ENCODE peak calls at places on chromosome 17, in four cellular contexts. P, W, Z and H are unnamed samples.

GRCh38 chr17:43856141-43856540 is 9.2 kb downstream of the CD300LG start:
- DNase-seq in P (no peak), W (no peak), Z (no peak), H (no peak)

GRCh38 chr17:74632597-74632996 is 9.1 kb upstream of the CD300E start:
- DNase-seq in P (no peak), W (no peak), Z (no peak), H (no peak)

GRCh38 chr17:53687324-53687723 is 135.4 kb upstream of the KIF2B start:
- DNase-seq in P (no peak), W (no peak), Z (no peak), H (no peak)

GRCh38 chr17:40032322-40033320 is 17.4 kb downstream of the CSF3 start:
- DNase-seq in P (no peak), W (no peak), Z (no peak), H (no peak)

GRCh38 chr17:55487727-55488436 is 23.4 kb downstream of the SMIM36 start:
- DNase-seq in P (no peak), W (no peak), Z (peak; percentile 55), H (no peak)

GRCh38 chr17:57766307-57766943 is 21.3 kb upstream of the CCDC182 start:
- DNase-seq in P (no peak), W (no peak), Z (no peak), H (no peak)

GRCh38 chr17:74901353-74902145 is 8.1 kb upstream of the FADS6 start:
- DNase-seq in P (no peak), W (no peak), Z (no peak), H (no peak)

GRCh38 chr17:5234645-5235576 is at the start of gene SCIMP:
- DNase-seq in P (no peak), W (no peak), Z (no peak), H (no peak)

GRCh38 chr17:48326311-48326710 is 103.7 kb downstream of the SKAP1 start:
- DNase-seq in P (no peak), W (no peak), Z (no peak), H (no peak)

GRCh38 chr17:39863918-39864746 is at the start of gene IKZF3:
- DNase-seq in P (peak; percentile 78), W (peak; percentile 87), Z (peak; percentile 46), H (no peak)

GRCh38 chr17:32479074-32479617 is 7.6 kb upstream of the CDK5R1 start:
- DNase-seq in P (no peak), W (no peak), Z (no peak), H (no peak)

GRCh38 chr17:82596316-82596715 is 51.9 kb downstream of the WDR45B start:
- DNase-seq in P (peak; percentile 30), W (no peak), Z (no peak), H (no peak)

GRCh38 chr17:4520060-4520880 is 21.6 kb downstream of the SPNS2 start:
- DNase-seq in P (no peak), W (no peak), Z (no peak), H (no peak)

GRCh38 chr17:63431939-63432804 is 13.9 kb downstream of the CYB561 start:
- DNase-seq in P (peak; percentile 92), W (no peak), Z (peak; percentile 81), H (no peak)

GRCh38 chr17:4711671-4712111 is 1.3 kb downstream of the ARRB2 start:
- DNase-seq in P (no peak), W (no peak), Z (no peak), H (no peak)

GRCh38 chr17:15431201-15431600 is 36.2 kb downstream of the CDRT4 start:
- DNase-seq in P (no peak), W (no peak), Z (no peak), H (no peak)

GRCh38 chr17:82963104-82963950 is 116.1 kb upstream of the METRNL start:
- DNase-seq in P (peak; percentile 79), W (peak; percentile 78), Z (no peak), H (no peak)

GRCh38 chr17:66990047-66990446 is 25.5 kb downstream of the CACNG4 start:
- DNase-seq in P (no peak), W (no peak), Z (no peak), H (no peak)

GRCh38 chr17:44820631-44821196 is 9.4 kb downstream of the GJC1 start:
- DNase-seq in P (no peak), W (no peak), Z (peak; percentile 36), H (peak; percentile 98)

GRCh38 chr17:74778960-74779359 is 2.8 kb upstream of the NAT9 start:
- DNase-seq in P (no peak), W (no peak), Z (no peak), H (no peak)

GRCh38 chr17:50280801-50281441 is 6.7 kb downstream of the TMEM92 start:
- DNase-seq in P (peak; percentile 55), W (no peak), Z (no peak), H (no peak)

GRCh38 chr17:46044286-46044928 is 45.4 kb downstream of the STH start:
- DNase-seq in P (peak; percentile 70), W (no peak), Z (peak; percentile 83), H (peak; percentile 75)
- H3K36me3 ChIP-seq in P (peaks cover 69% of the 10 kb centered on the region), W (peaks cover 47% of the 10 kb centered on the region), Z (peaks cover 84% of the 10 kb centered on the region), H (peaks cover 47% of the 10 kb centered on the region)

DNA sequence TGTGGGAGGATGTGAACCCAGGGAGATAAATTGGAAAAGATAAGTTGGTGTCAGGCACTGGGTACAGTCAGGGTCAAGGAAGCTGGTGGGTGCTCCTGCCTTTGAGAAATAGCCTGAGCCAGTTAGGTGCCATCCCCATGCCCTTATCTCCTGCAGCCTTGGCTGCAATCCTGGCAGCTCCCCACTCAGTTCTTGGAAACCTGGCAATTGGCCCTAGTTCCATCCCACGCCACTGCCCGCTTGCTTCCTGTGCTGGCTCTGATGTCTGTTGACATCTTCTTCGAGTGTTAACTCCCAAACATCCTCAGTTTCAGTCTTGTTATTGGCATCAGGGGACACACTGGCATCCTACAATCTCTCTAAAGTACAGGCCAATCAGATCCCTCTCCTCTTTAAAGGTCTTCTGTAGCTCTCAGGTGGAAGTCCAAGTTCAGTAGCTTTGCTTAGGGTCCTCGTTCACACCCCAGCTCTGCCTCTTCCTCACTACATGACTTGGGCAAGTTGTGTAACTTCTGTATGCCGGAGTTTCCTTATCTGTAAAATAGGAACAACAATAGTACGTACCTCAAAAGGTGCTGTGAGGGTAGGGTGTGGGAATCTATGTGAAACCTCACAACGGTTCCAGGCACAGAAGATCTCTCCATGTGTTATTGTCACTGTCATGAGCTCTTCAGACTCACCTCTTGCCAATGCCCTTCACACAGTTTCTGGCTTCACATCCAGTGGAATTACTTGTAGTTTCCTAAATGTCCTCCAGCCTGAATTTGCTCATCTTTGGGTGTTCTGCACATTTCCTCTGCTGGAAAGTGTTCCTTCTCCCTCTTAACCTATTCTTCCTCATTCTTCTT is 13.5 kb upstream of the PRKAR1A start:
- DNase-seq in P (peak; percentile 29), W (no peak), Z (no peak), H (no peak)
- H3K4me1 ChIP-seq in P (peaks cover 6% of the 10 kb centered on the region), W (no peaks in the 10 kb centered on the region), Z (peaks cover 25% of the 10 kb centered on the region), H (no peaks in the 10 kb centered on the region)

GRCh38 chr17:11485336-11485735 is 112.9 kb upstream of the DNAH9 start:
- DNase-seq in P (no peak), W (peak; percentile 34), Z (no peak), H (no peak)
- TF ChIP-seq JUND in P (no peak), W (no peak), Z (no peak), H (no peak)

GRCh38 chr17:42136654-42137051 is 14.0 kb downstream of the HSPB9 start:
- DNase-seq in P (no peak), W (no peak), Z (no peak), H (no peak)
- H3K36me3 ChIP-seq in P (peaks cover 14% of the 10 kb centered on the region), W (no peaks in the 10 kb centered on the region), Z (peaks cover 44% of the 10 kb centered on the region), H (peaks cover 4% of the 10 kb centered on the region)

GRCh38 chr17:72122336-72122667 is 1.5 kb downstream of the SOX9 start:
- DNase-seq in P (no peak), W (no peak), Z (no peak), H (no peak)
- H3K4me1 ChIP-seq in P (peaks cover 45% of the 10 kb centered on the region), W (peaks cover 8% of the 10 kb centered on the region), Z (peaks cover 61% of the 10 kb centered on the region), H (peaks cover 39% of the 10 kb centered on the region)

GRCh38 chr17:10614536-10615155 is 42.5 kb downstream of the MYH3 start:
- DNase-seq in P (peak; percentile 69), W (peak; percentile 81), Z (peak; percentile 45), H (peak; percentile 42)
- TF ChIP-seq JUND in P (no peak), W (no peak), Z (no peak), H (no peak)

GRCh38 chr17:81561494-81561885 is 9.3 kb upstream of the FAAP100 start:
- DNase-seq in P (no peak), W (no peak), Z (no peak), H (no peak)
- H3K36me3 ChIP-seq in P (peaks cover 52% of the 10 kb centered on the region), W (peaks cover 24% of the 10 kb centered on the region), Z (peaks cover 74% of the 10 kb centered on the region), H (peaks cover 54% of the 10 kb centered on the region)

GRCh38 chr17:78716292-78716691 is 65.8 kb downstream of the CYTH1 start:
- DNase-seq in P (peak; percentile 47), W (no peak), Z (no peak), H (no peak)
- H3K4me1 ChIP-seq in P (peaks cover 56% of the 10 kb centered on the region), W (no peaks in the 10 kb centered on the region), Z (peaks cover 63% of the 10 kb centered on the region), H (peaks cover 16% of the 10 kb centered on the region)

GRCh38 chr17:17509601-17510425 is 13.6 kb upstream of the RASD1 start:
- DNase-seq in P (no peak), W (no peak), Z (no peak), H (no peak)

GRCh38 chr17:17510456-17511292 is 14.5 kb upstream of the RASD1 start:
- DNase-seq in P (no peak), W (no peak), Z (no peak), H (no peak)

GRCh38 chr17:17507465-17508011 is 11.3 kb upstream of the RASD1 start:
- DNase-seq in P (no peak), W (no peak), Z (no peak), H (no peak)

GRCh38 chr17:17508019-17508535 is 11.9 kb upstream of the RASD1 start:
- DNase-seq in P (no peak), W (no peak), Z (no peak), H (no peak)

GRCh38 chr17:17508641-17509591 is 12.7 kb upstream of the RASD1 start:
- DNase-seq in P (no peak), W (no peak), Z (no peak), H (no peak)
- TF ChIP-seq JUND in P (no peak), W (no peak), Z (no peak), H (no peak)